ENCODE peak calls at places on chromosomes 3 and 15, in four cellular contexts. H, A, T and O are unnamed samples.

GRCh38 chr3:123396171-123397049 is 52.5 kb downstream of the ADCY5 start:
- DNase-seq in H (no peak), A (no peak), T (no peak), O (no peak)

GRCh38 chr3:177977381-177978158 is 558.7 kb upstream of the KCNMB2 start:
- DNase-seq in T (no peak), H (no peak), A (no peak), O (no peak)

GRCh38 chr3:193780371-193780770 is 187.4 kb downstream of the OPA1 start:
- DNase-seq in A (no peak), T (no peak), H (no peak), O (no peak)

GRCh38 chr3:10834951-10835350 is 18.9 kb downstream of the SLC6A11 start:
- DNase-seq in T (no peak), A (no peak), H (no peak), O (no peak)

GRCh38 chr3:52529376-52530333 is 4.0 kb downstream of the NT5DC2 start:
- DNase-seq in A (peak), H (peak), T (peak), O (no peak)

GRCh38 chr3:188497021-188497420 is 343.1 kb downstream of the LPP start:
- DNase-seq in A (no peak), T (no peak), H (no peak), O (no peak)

GRCh38 chr15:85533949-85534543 is 153.6 kb downstream of the AKAP13 start:
- DNase-seq in T (no peak), H (peak), A (no peak), O (no peak)

GRCh38 chr3:65548848-65549625 is 489.7 kb downstream of the MAGI1 start:
- DNase-seq in T (peak), A (no peak), H (no peak), O (no peak)

GRCh38 chr3:79872483-79872882 is 104.7 kb upstream of the ROBO1 start:
- DNase-seq in A (no peak), H (no peak), T (no peak), O (no peak)

GRCh38 chr3:156259896-156260788 is 139.8 kb downstream of the KCNAB1 start:
- DNase-seq in T (no peak), A (no peak), H (no peak), O (no peak)

GRCh38 chr3:31934018-31934417 is 47.0 kb downstream of the OSBPL10 start:
- DNase-seq in A (no peak), H (no peak), T (no peak), O (no peak)

GRCh38 chr3:160413613-160414248 is 14.3 kb downstream of the SMC4 start:
- DNase-seq in H (peak), A (peak), T (peak), O (peak)

GRCh38 chr15:57795261-57795660 is 88.7 kb downstream of the POLR2M start:
- DNase-seq in T (no peak), H (no peak), A (no peak), O (no peak)

GRCh38 chr3:98038241-98038640 is 3.1 kb upstream of the GABRR3 start:
- DNase-seq in T (no peak), A (no peak), H (no peak), O (no peak)

GRCh38 chr3:15294914-15295313 is 37.5 kb downstream of the SH3BP5 start:
- DNase-seq in T (peak), H (peak), A (no peak), O (peak)

GRCh38 chr15:100131321-100132224 is 210.2 kb downstream of the ADAMTS17 start:
- DNase-seq in H (peak), A (peak), T (peak), O (peak)

GRCh38 chr3:55487376-55488241 is 503 bp upstream of the WNT5A start:
- DNase-seq in A (no peak), H (no peak), T (peak), O (no peak)

GRCh38 chr3:59424268-59425010 is 374.6 kb upstream of the CFAP20DC start:
- DNase-seq in H (no peak), T (no peak), A (no peak), O (no peak)

GRCh38 chr3:114333180-114333922 is 39.5 kb downstream of the TIGIT start:
- DNase-seq in T (no peak), H (no peak), A (no peak), O (no peak)

GRCh38 chr15:97703400-97703799 is 257.1 kb upstream of the ARRDC4 start:
- DNase-seq in A (no peak), H (no peak), T (no peak), O (no peak)

GRCh38 chr15:65304393-65305143 is at the start of gene RNU5B-1:
- DNase-seq in T (peak), A (peak), H (peak), O (peak)
- TF ChIP-seq POLR2A in T (peak), A (peak), H (peak), O (peak)

DNA sequence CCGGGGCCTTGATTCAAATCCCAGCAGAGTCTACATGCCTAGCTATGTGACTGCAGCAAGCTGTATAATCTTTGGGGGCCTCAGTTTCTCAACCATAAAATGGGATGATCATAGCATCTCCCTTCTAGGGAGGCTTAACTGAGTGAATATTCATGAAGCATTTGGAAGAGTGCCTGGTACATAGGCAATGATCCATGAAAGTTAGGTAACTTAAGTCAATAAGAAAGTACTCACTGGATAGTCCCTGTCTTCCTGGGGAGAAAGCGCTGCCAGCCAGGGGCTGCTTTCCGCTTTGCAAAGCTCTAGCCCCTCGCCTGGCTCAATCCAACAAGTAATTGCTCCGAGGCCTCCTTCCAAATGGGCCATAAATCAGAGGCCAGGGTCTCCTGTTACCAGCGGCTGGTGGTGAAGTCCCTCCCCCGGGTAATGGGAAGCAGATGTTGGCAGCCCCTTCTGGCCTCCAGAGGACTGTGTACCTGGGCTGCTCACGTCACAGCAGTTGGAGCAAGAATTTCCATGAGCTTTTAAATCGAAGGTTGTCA is 521.9 kb upstream of the PROK2 start:
- DNase-seq in T (no peak), A (no peak), H (peak), O (no peak)
- H3K27ac ChIP-seq in T (no peak), A (no peak), H (no peak), O (no peak)

DNA sequence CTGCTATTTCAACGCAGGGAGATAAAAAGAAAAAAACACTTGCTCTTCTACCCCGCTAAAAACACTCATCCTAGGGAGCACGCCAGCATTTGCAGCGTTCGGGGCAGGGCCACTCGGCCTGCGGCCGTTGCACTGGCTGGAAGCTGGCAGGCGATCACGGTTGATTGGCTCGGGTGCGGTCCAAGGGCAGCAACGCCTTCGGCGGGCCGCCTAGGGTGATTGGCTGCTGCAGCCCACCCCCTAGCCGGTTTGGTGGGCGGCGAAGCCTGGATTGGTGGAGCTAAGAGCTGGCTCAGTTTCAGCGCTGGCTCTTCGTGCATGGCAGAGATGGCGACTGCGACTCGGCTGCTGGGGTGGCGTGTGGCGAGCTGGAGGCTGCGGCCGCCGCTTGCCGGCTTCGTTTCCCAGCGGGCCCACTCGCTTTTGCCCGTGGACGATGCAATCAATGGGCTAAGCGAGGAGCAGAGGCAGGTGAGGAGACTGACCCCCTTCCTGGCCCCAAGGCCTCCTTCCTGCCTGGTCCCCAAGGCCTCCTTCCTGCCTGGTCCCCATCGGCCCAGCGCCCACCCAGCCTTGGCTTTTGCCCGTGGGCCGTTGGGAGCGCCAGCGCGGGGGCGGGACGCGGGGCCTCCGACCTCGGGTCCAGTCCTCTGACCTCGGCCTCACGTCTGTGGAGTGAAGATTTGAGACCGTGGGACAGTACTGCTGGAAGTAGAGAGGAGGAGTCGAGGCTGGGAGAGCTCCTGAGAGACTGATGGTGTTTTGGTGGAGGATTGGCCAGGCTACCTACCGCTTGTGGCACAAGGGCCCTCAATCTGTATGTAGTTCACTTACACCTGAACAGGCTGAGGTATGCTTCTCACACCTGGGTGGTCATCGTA is at the start of gene IVD:
- DNase-seq in T (peak), A (peak), H (peak), O (peak)
- TF ChIP-seq POLR2A in T (peak), A (peak), H (peak), O (peak)

GRCh38 chr3:172261053-172261452 is 187.2 kb downstream of the GHSR start:
- DNase-seq in A (no peak), H (no peak), T (no peak), O (no peak)

GRCh38 chr3:172259191-172259590 is 189.1 kb downstream of the GHSR start:
- DNase-seq in H (no peak), A (no peak), T (peak), O (no peak)

GRCh38 chr3:172260381-172260780 is 187.9 kb downstream of the GHSR start:
- DNase-seq in A (peak), T (no peak), H (no peak), O (no peak)

GRCh38 chr3:172258616-172259015 is 189.6 kb downstream of the GHSR start:
- DNase-seq in H (no peak), A (no peak), T (peak), O (no peak)

GRCh38 chr3:172259726-172260248 is 188.5 kb downstream of the GHSR start:
- DNase-seq in T (no peak), A (no peak), H (no peak), O (no peak)
- H3K27ac ChIP-seq in T (peak), A (peak), H (no peak), O (no peak)